ENCODE peak calls at places on chromosomes 11 and 22, in four cellular contexts. B, D, R and Y are unnamed samples.

GRCh38 chr22:28771195-28771791 is 1.2 kb upstream of the CCDC117 start:
- DNase-seq in B (no peak), D (no peak), R (no peak), Y (no peak)

GRCh38 chr11:74460065-74460464 is 7.3 kb downstream of the KCNE3 start:
- DNase-seq in B (no peak), D (no peak), R (no peak), Y (no peak)

GRCh38 chr11:69298778-69299461 is 5.0 kb downstream of the MYEOV start:
- DNase-seq in B (no peak), D (no peak), R (no peak), Y (peak; percentile 66)

GRCh38 chr11:107999759-108000455 is 8.8 kb upstream of the CUL5 start:
- DNase-seq in B (peak; percentile 32), D (peak; percentile 88), R (peak; percentile 47), Y (peak; percentile 28)

GRCh38 chr11:45083544-45084087 is 62.8 kb upstream of the PRDM11 start:
- DNase-seq in B (no peak), D (no peak), R (no peak), Y (no peak)

GRCh38 chr11:116697639-116698038 is 75.1 kb downstream of the BUD13 start:
- DNase-seq in B (no peak), D (no peak), R (no peak), Y (no peak)

GRCh38 chr11:103928040-103928555 is 108.3 kb upstream of the DDI1 start:
- DNase-seq in B (no peak), D (no peak), R (no peak), Y (no peak)

GRCh38 chr11:93741882-93742226 is 382 bp downstream of the C11orf54 start:
- DNase-seq in B (no peak), D (peak; percentile 54), R (no peak), Y (peak; percentile 50)

GRCh38 chr22:37752189-37753061 is 55.3 kb upstream of the GCAT start:
- DNase-seq in B (no peak), D (peak; percentile 85), R (no peak), Y (peak; percentile 90)